ENCODE peak calls at places on chromosomes 6 and 20, in eight cellular contexts. Z, V, G, F, X, R, C and Q are unnamed samples.

GRCh38 chr6:130365166-130366010 is 429 bp upstream of the TMEM200A start:
- DNase-seq in Z (peak; percentile 22), V (peak; percentile 9), G (peak; percentile 88), F (peak; percentile 58), X (peak; percentile 40), R (peak; percentile 29), C (peak; percentile 15), Q (peak; percentile 50)

GRCh38 chr20:20375862-20376261 is 8.0 kb downstream of the INSM1 start:
- DNase-seq in Z (no peak), V (no peak), G (no peak), F (no peak), X (no peak), R (no peak), C (no peak), Q (no peak)

GRCh38 chr20:2330090-2330695 is 34.4 kb downstream of the TGM3 start:
- DNase-seq in Z (no peak), V (no peak), G (no peak), F (no peak), X (no peak), R (no peak), C (no peak), Q (no peak)

GRCh38 chr6:31107052-31107451 is 5.3 kb downstream of the C6orf15 start:
- DNase-seq in Z (no peak), V (no peak), G (no peak), F (no peak), X (no peak), R (no peak), C (no peak), Q (no peak)

GRCh38 chr6:35167505-35167904 is 26.4 kb upstream of the TCP11 start:
- DNase-seq in Z (no peak), V (no peak), G (no peak), F (no peak), X (no peak), R (no peak), C (no peak), Q (no peak)

GRCh38 chr6:88922775-88923548 is 40.5 kb downstream of the RNGTT start:
- DNase-seq in Z (no peak), V (no peak), G (no peak), F (peak; percentile 72), X (no peak), R (no peak), C (no peak), Q (no peak)

GRCh38 chr20:19291024-19291817 is 78.8 kb downstream of the SLC24A3 start:
- DNase-seq in Z (no peak), V (no peak), G (no peak), F (no peak), X (no peak), R (no peak), C (no peak), Q (no peak)

GRCh38 chr6:147654103-147654845 is 145.8 kb downstream of the SAMD5 start:
- DNase-seq in Z (no peak), V (no peak), G (no peak), F (no peak), X (no peak), R (no peak), C (no peak), Q (no peak)

GRCh38 chr20:50654899-50655298 is 36.4 kb downstream of the RIPOR3 start:
- DNase-seq in Z (no peak), V (no peak), G (no peak), F (peak; percentile 37), X (no peak), R (no peak), C (no peak), Q (no peak)

GRCh38 chr20:49318091-49318429 is 40.2 kb upstream of the ZNFX1 start:
- DNase-seq in Z (no peak), V (no peak), G (no peak), F (no peak), X (no peak), R (no peak), C (no peak), Q (no peak)

GRCh38 chr20:56411759-56412472 is at the start of gene CASS4:
- DNase-seq in Z (no peak), V (peak; percentile 60), G (peak; percentile 41), F (peak; percentile 72), X (no peak), R (no peak), C (peak; percentile 17), Q (no peak)

GRCh38 chr20:61895686-61896057 is 170.0 kb downstream of the TAF4 start:
- DNase-seq in Z (no peak), V (no peak), G (no peak), F (no peak), X (no peak), R (no peak), C (no peak), Q (no peak)

GRCh38 chr6:81735756-81736380 is 16.6 kb downstream of the TENT5A start:
- DNase-seq in Z (no peak), V (no peak), G (no peak), F (peak; percentile 56), X (no peak), R (no peak), C (no peak), Q (no peak)

GRCh38 chr20:61184194-61184593 is 67.9 kb upstream of the CDH4 start:
- DNase-seq in Z (no peak), V (no peak), G (no peak), F (no peak), X (no peak), R (no peak), C (no peak), Q (no peak)

GRCh38 chr20:61301995-61302525 is 50.0 kb downstream of the CDH4 start:
- DNase-seq in Z (no peak), V (no peak), G (no peak), F (no peak), X (no peak), R (no peak), C (no peak), Q (no peak)

GRCh38 chr20:47315339-47315662 is 41.2 kb downstream of the ZMYND8 start:
- DNase-seq in Z (no peak), V (no peak), G (no peak), F (peak; percentile 70), X (no peak), R (peak; percentile 62), C (no peak), Q (no peak)

GRCh38 chr20:24838551-24839530 is 110.2 kb upstream of the CST7 start:
- DNase-seq in Z (no peak), V (no peak), G (no peak), F (peak; percentile 11), X (no peak), R (peak; percentile 11), C (no peak), Q (no peak)

GRCh38 chr6:140285998-140286690 is 911.7 kb upstream of the CITED2 start:
- DNase-seq in Z (no peak), V (no peak), G (no peak), F (no peak), X (no peak), R (no peak), C (no peak), Q (no peak)

GRCh38 chr20:59783020-59784010 is 150.1 kb downstream of the SYCP2 start:
- DNase-seq in Z (no peak), V (no peak), G (peak; percentile 66), F (peak; percentile 39), X (peak; percentile 22), R (peak; percentile 53), C (no peak), Q (no peak)

GRCh38 chr6:44966449-44967091 is 361.6 kb upstream of the RUNX2 start:
- DNase-seq in Z (no peak), V (no peak), G (peak; percentile 20), F (peak; percentile 68), X (no peak), R (peak; percentile 70), C (no peak), Q (no peak)

GRCh38 chr20:30892704-30893345 is 364.6 kb upstream of the DEFB115 start:
- DNase-seq in Z (no peak), V (no peak), G (no peak), F (peak; percentile 33), X (no peak), R (no peak), C (no peak), Q (no peak)

GRCh38 chr6:71558974-71559373 is 270.4 kb downstream of the OGFRL1 start:
- DNase-seq in Z (no peak), V (no peak), G (no peak), F (no peak), X (no peak), R (no peak), C (no peak), Q (no peak)